ENCODE peak calls at places on chromosomes 5 and 9, in eight cellular contexts. One of them, this sample, is unnamed.

GRCh38 chr9:133973791-133974630 is 18.1 kb downstream of the VAV2 start:
- DNase-seq in amniotic stem cell: no peak
- DNase-seq in activated CD4-positive, alpha-beta T cell treated with anti-CD3 and anti-CD28 coated beads, Interleukin-2, amount 50 U/mL, for 1 hour: no peak
- DNase-seq in stimulated activated naive B cell treated with anti-CD40 and anti-IgM and Interleukin-4, amounts not matched to agents 10 μg/mL and 1 μg/mL and 100 μg/mL, for 72 hours: no peak
- DNase-seq in frontal cortex: no peak
- DNase-seq in activated naive CD4-positive, alpha-beta T cell treated with anti-CD3 and anti-CD28 coated beads for 36 hours: no peak
- DNase-seq in NCI-H1417: no peak
- DNase-seq in HTR-8/SVneo: no peak
- DNase-seq in this sample: no peak

GRCh38 chr9:133285252-133285775 is 10.3 kb upstream of the ABO start:
- DNase-seq in amniotic stem cell: no peak
- DNase-seq in activated CD4-positive, alpha-beta T cell treated with anti-CD3 and anti-CD28 coated beads, Interleukin-2, amount 50 U/mL, for 1 hour: no peak
- DNase-seq in activated naive CD4-positive, alpha-beta T cell treated with anti-CD3 and anti-CD28 coated beads for 36 hours: no peak
- DNase-seq in frontal cortex: no peak
- DNase-seq in HTR-8/SVneo: no peak
- DNase-seq in stimulated activated naive B cell treated with anti-CD40 and anti-IgM and Interleukin-4, amounts not matched to agents 10 μg/mL and 1 μg/mL and 100 μg/mL, for 72 hours: no peak
- DNase-seq in NCI-H1417: no peak
- DNase-seq in this sample: no peak

GRCh38 chr5:148172377-148172776 is 4.0 kb downstream of the SPINK14 start:
- DNase-seq in amniotic stem cell: no peak
- DNase-seq in NCI-H1417: no peak
- DNase-seq in activated CD4-positive, alpha-beta T cell treated with anti-CD3 and anti-CD28 coated beads, Interleukin-2, amount 50 U/mL, for 1 hour: no peak
- DNase-seq in frontal cortex: no peak
- DNase-seq in stimulated activated naive B cell treated with anti-CD40 and anti-IgM and Interleukin-4, amounts not matched to agents 10 μg/mL and 1 μg/mL and 100 μg/mL, for 72 hours: no peak
- DNase-seq in HTR-8/SVneo: no peak
- DNase-seq in activated naive CD4-positive, alpha-beta T cell treated with anti-CD3 and anti-CD28 coated beads for 36 hours: no peak
- DNase-seq in this sample: no peak

GRCh38 chr5:160643588-160643987 is 208.4 kb downstream of the ATP10B start:
- DNase-seq in amniotic stem cell: no peak
- DNase-seq in stimulated activated naive B cell treated with anti-CD40 and anti-IgM and Interleukin-4, amounts not matched to agents 10 μg/mL and 1 μg/mL and 100 μg/mL, for 72 hours: no peak
- DNase-seq in activated naive CD4-positive, alpha-beta T cell treated with anti-CD3 and anti-CD28 coated beads for 36 hours: no peak
- DNase-seq in frontal cortex: no peak
- DNase-seq in NCI-H1417: no peak
- DNase-seq in activated CD4-positive, alpha-beta T cell treated with anti-CD3 and anti-CD28 coated beads, Interleukin-2, amount 50 U/mL, for 1 hour: no peak
- DNase-seq in HTR-8/SVneo: no peak
- DNase-seq in this sample: no peak

GRCh38 chr5:146909496-146910068 is 31.0 kb upstream of the PPP2R2B start:
- DNase-seq in amniotic stem cell: no peak
- DNase-seq in activated CD4-positive, alpha-beta T cell treated with anti-CD3 and anti-CD28 coated beads, Interleukin-2, amount 50 U/mL, for 1 hour: no peak
- DNase-seq in HTR-8/SVneo: no peak
- DNase-seq in activated naive CD4-positive, alpha-beta T cell treated with anti-CD3 and anti-CD28 coated beads for 36 hours: no peak
- DNase-seq in frontal cortex: no peak
- DNase-seq in stimulated activated naive B cell treated with anti-CD40 and anti-IgM and Interleukin-4, amounts not matched to agents 10 μg/mL and 1 μg/mL and 100 μg/mL, for 72 hours: no peak
- DNase-seq in NCI-H1417: no peak
- DNase-seq in this sample: no peak

GRCh38 chr5:163408311-163408923 is 29.0 kb upstream of the CCNG1 start:
- DNase-seq in amniotic stem cell: no peak
- DNase-seq in frontal cortex: peak; percentile 26
- DNase-seq in activated naive CD4-positive, alpha-beta T cell treated with anti-CD3 and anti-CD28 coated beads for 36 hours: peak; percentile 65
- DNase-seq in activated CD4-positive, alpha-beta T cell treated with anti-CD3 and anti-CD28 coated beads, Interleukin-2, amount 50 U/mL, for 1 hour: peak; percentile 51
- DNase-seq in HTR-8/SVneo: peak; percentile 52
- DNase-seq in NCI-H1417: peak; percentile 32
- DNase-seq in stimulated activated naive B cell treated with anti-CD40 and anti-IgM and Interleukin-4, amounts not matched to agents 10 μg/mL and 1 μg/mL and 100 μg/mL, for 72 hours: peak; percentile 31
- DNase-seq in this sample: peak; percentile 88

GRCh38 chr5:137751869-137752491 is 2.2 kb downstream of the HNRNPA0 start:
- DNase-seq in activated naive CD4-positive, alpha-beta T cell treated with anti-CD3 and anti-CD28 coated beads for 36 hours: no peak
- DNase-seq in NCI-H1417: peak; percentile 48
- DNase-seq in frontal cortex: peak; percentile 29
- DNase-seq in activated CD4-positive, alpha-beta T cell treated with anti-CD3 and anti-CD28 coated beads, Interleukin-2, amount 50 U/mL, for 1 hour: no peak
- DNase-seq in HTR-8/SVneo: no peak
- DNase-seq in stimulated activated naive B cell treated with anti-CD40 and anti-IgM and Interleukin-4, amounts not matched to agents 10 μg/mL and 1 μg/mL and 100 μg/mL, for 72 hours: no peak
- DNase-seq in amniotic stem cell: peak; percentile 44
- DNase-seq in this sample: peak; percentile 89

GRCh38 chr5:109256486-109256885 is 153.3 kb downstream of the PJA2 start:
- DNase-seq in frontal cortex: no peak
- DNase-seq in NCI-H1417: no peak
- DNase-seq in stimulated activated naive B cell treated with anti-CD40 and anti-IgM and Interleukin-4, amounts not matched to agents 10 μg/mL and 1 μg/mL and 100 μg/mL, for 72 hours: no peak
- DNase-seq in HTR-8/SVneo: no peak
- DNase-seq in activated CD4-positive, alpha-beta T cell treated with anti-CD3 and anti-CD28 coated beads, Interleukin-2, amount 50 U/mL, for 1 hour: no peak
- DNase-seq in amniotic stem cell: no peak
- DNase-seq in activated naive CD4-positive, alpha-beta T cell treated with anti-CD3 and anti-CD28 coated beads for 36 hours: no peak
- DNase-seq in this sample: no peak

GRCh38 chr5:5335708-5336211 is 86.7 kb upstream of the ICE1 start:
- DNase-seq in activated CD4-positive, alpha-beta T cell treated with anti-CD3 and anti-CD28 coated beads, Interleukin-2, amount 50 U/mL, for 1 hour: no peak
- DNase-seq in HTR-8/SVneo: peak; percentile 67
- DNase-seq in NCI-H1417: no peak
- DNase-seq in frontal cortex: no peak
- DNase-seq in amniotic stem cell: no peak
- DNase-seq in stimulated activated naive B cell treated with anti-CD40 and anti-IgM and Interleukin-4, amounts not matched to agents 10 μg/mL and 1 μg/mL and 100 μg/mL, for 72 hours: no peak
- DNase-seq in activated naive CD4-positive, alpha-beta T cell treated with anti-CD3 and anti-CD28 coated beads for 36 hours: no peak
- DNase-seq in this sample: peak; percentile 24

GRCh38 chr5:126403156-126403555 is 20.1 kb upstream of the GRAMD2B start:
- DNase-seq in activated CD4-positive, alpha-beta T cell treated with anti-CD3 and anti-CD28 coated beads, Interleukin-2, amount 50 U/mL, for 1 hour: no peak
- DNase-seq in NCI-H1417: no peak
- DNase-seq in frontal cortex: no peak
- DNase-seq in activated naive CD4-positive, alpha-beta T cell treated with anti-CD3 and anti-CD28 coated beads for 36 hours: no peak
- DNase-seq in stimulated activated naive B cell treated with anti-CD40 and anti-IgM and Interleukin-4, amounts not matched to agents 10 μg/mL and 1 μg/mL and 100 μg/mL, for 72 hours: no peak
- DNase-seq in amniotic stem cell: no peak
- DNase-seq in HTR-8/SVneo: no peak
- DNase-seq in this sample: peak; percentile 54

GRCh38 chr5:57825026-57825683 is 342.5 kb upstream of the ACTBL2 start:
- DNase-seq in activated CD4-positive, alpha-beta T cell treated with anti-CD3 and anti-CD28 coated beads, Interleukin-2, amount 50 U/mL, for 1 hour: no peak
- DNase-seq in activated naive CD4-positive, alpha-beta T cell treated with anti-CD3 and anti-CD28 coated beads for 36 hours: no peak
- DNase-seq in HTR-8/SVneo: peak; percentile 54
- DNase-seq in amniotic stem cell: peak; percentile 45
- DNase-seq in stimulated activated naive B cell treated with anti-CD40 and anti-IgM and Interleukin-4, amounts not matched to agents 10 μg/mL and 1 μg/mL and 100 μg/mL, for 72 hours: no peak
- DNase-seq in NCI-H1417: no peak
- DNase-seq in frontal cortex: no peak
- DNase-seq in this sample: peak; percentile 76

GRCh38 chr9:82939451-82939850 is 123.5 kb downstream of the RASEF start:
- DNase-seq in HTR-8/SVneo: no peak
- DNase-seq in activated CD4-positive, alpha-beta T cell treated with anti-CD3 and anti-CD28 coated beads, Interleukin-2, amount 50 U/mL, for 1 hour: no peak
- DNase-seq in NCI-H1417: no peak
- DNase-seq in stimulated activated naive B cell treated with anti-CD40 and anti-IgM and Interleukin-4, amounts not matched to agents 10 μg/mL and 1 μg/mL and 100 μg/mL, for 72 hours: no peak
- DNase-seq in activated naive CD4-positive, alpha-beta T cell treated with anti-CD3 and anti-CD28 coated beads for 36 hours: no peak
- DNase-seq in frontal cortex: no peak
- DNase-seq in amniotic stem cell: no peak
- DNase-seq in this sample: no peak

GRCh38 chr5:139577689-139578347 is 16.7 kb downstream of the UBE2D2 start:
- DNase-seq in frontal cortex: no peak
- DNase-seq in amniotic stem cell: no peak
- DNase-seq in stimulated activated naive B cell treated with anti-CD40 and anti-IgM and Interleukin-4, amounts not matched to agents 10 μg/mL and 1 μg/mL and 100 μg/mL, for 72 hours: no peak
- DNase-seq in NCI-H1417: no peak
- DNase-seq in activated CD4-positive, alpha-beta T cell treated with anti-CD3 and anti-CD28 coated beads, Interleukin-2, amount 50 U/mL, for 1 hour: no peak
- DNase-seq in activated naive CD4-positive, alpha-beta T cell treated with anti-CD3 and anti-CD28 coated beads for 36 hours: no peak
- DNase-seq in HTR-8/SVneo: no peak
- DNase-seq in this sample: no peak

GRCh38 chr9:15512204-15512603 is 1.4 kb upstream of the PSIP1 start:
- DNase-seq in amniotic stem cell: no peak
- DNase-seq in frontal cortex: no peak
- DNase-seq in NCI-H1417: no peak
- DNase-seq in stimulated activated naive B cell treated with anti-CD40 and anti-IgM and Interleukin-4, amounts not matched to agents 10 μg/mL and 1 μg/mL and 100 μg/mL, for 72 hours: no peak
- DNase-seq in activated naive CD4-positive, alpha-beta T cell treated with anti-CD3 and anti-CD28 coated beads for 36 hours: no peak
- DNase-seq in HTR-8/SVneo: no peak
- DNase-seq in activated CD4-positive, alpha-beta T cell treated with anti-CD3 and anti-CD28 coated beads, Interleukin-2, amount 50 U/mL, for 1 hour: no peak
- DNase-seq in this sample: no peak

GRCh38 chr9:130333041-130334040 is 67.8 kb downstream of the HMCN2 start:
- DNase-seq in activated naive CD4-positive, alpha-beta T cell treated with anti-CD3 and anti-CD28 coated beads for 36 hours: no peak
- DNase-seq in frontal cortex: no peak
- DNase-seq in HTR-8/SVneo: no peak
- DNase-seq in activated CD4-positive, alpha-beta T cell treated with anti-CD3 and anti-CD28 coated beads, Interleukin-2, amount 50 U/mL, for 1 hour: no peak
- DNase-seq in amniotic stem cell: no peak
- DNase-seq in stimulated activated naive B cell treated with anti-CD40 and anti-IgM and Interleukin-4, amounts not matched to agents 10 μg/mL and 1 μg/mL and 100 μg/mL, for 72 hours: no peak
- DNase-seq in NCI-H1417: no peak
- DNase-seq in this sample: no peak

GRCh38 chr9:101601904-101602765 is 7.4 kb upstream of the PPP3R2 start:
- DNase-seq in activated CD4-positive, alpha-beta T cell treated with anti-CD3 and anti-CD28 coated beads, Interleukin-2, amount 50 U/mL, for 1 hour: no peak
- DNase-seq in activated naive CD4-positive, alpha-beta T cell treated with anti-CD3 and anti-CD28 coated beads for 36 hours: peak; percentile 19
- DNase-seq in frontal cortex: no peak
- DNase-seq in stimulated activated naive B cell treated with anti-CD40 and anti-IgM and Interleukin-4, amounts not matched to agents 10 μg/mL and 1 μg/mL and 100 μg/mL, for 72 hours: no peak
- DNase-seq in HTR-8/SVneo: peak; percentile 46
- DNase-seq in amniotic stem cell: no peak
- DNase-seq in NCI-H1417: peak; percentile 38
- DNase-seq in this sample: peak; percentile 69

GRCh38 chr5:141878186-141878770 is at the start of gene PCDH1:
- DNase-seq in activated CD4-positive, alpha-beta T cell treated with anti-CD3 and anti-CD28 coated beads, Interleukin-2, amount 50 U/mL, for 1 hour: peak; percentile 22
- DNase-seq in stimulated activated naive B cell treated with anti-CD40 and anti-IgM and Interleukin-4, amounts not matched to agents 10 μg/mL and 1 μg/mL and 100 μg/mL, for 72 hours: no peak
- DNase-seq in frontal cortex: peak; percentile 83
- DNase-seq in amniotic stem cell: no peak
- DNase-seq in activated naive CD4-positive, alpha-beta T cell treated with anti-CD3 and anti-CD28 coated beads for 36 hours: peak; percentile 16
- DNase-seq in NCI-H1417: peak; percentile 61
- DNase-seq in HTR-8/SVneo: no peak
- DNase-seq in this sample: peak; percentile 50

GRCh38 chr5:41908374-41909079 is 4.4 kb downstream of the RIMOC1 start:
- DNase-seq in NCI-H1417: no peak
- DNase-seq in amniotic stem cell: no peak
- DNase-seq in activated naive CD4-positive, alpha-beta T cell treated with anti-CD3 and anti-CD28 coated beads for 36 hours: no peak
- DNase-seq in frontal cortex: no peak
- DNase-seq in activated CD4-positive, alpha-beta T cell treated with anti-CD3 and anti-CD28 coated beads, Interleukin-2, amount 50 U/mL, for 1 hour: no peak
- DNase-seq in stimulated activated naive B cell treated with anti-CD40 and anti-IgM and Interleukin-4, amounts not matched to agents 10 μg/mL and 1 μg/mL and 100 μg/mL, for 72 hours: no peak
- DNase-seq in HTR-8/SVneo: no peak
- DNase-seq in this sample: peak; percentile 31

GRCh38 chr9:100602302-100602930 is 24.5 kb downstream of the CAVIN4 start:
- DNase-seq in activated CD4-positive, alpha-beta T cell treated with anti-CD3 and anti-CD28 coated beads, Interleukin-2, amount 50 U/mL, for 1 hour: no peak
- DNase-seq in amniotic stem cell: no peak
- DNase-seq in activated naive CD4-positive, alpha-beta T cell treated with anti-CD3 and anti-CD28 coated beads for 36 hours: peak; percentile 17
- DNase-seq in stimulated activated naive B cell treated with anti-CD40 and anti-IgM and Interleukin-4, amounts not matched to agents 10 μg/mL and 1 μg/mL and 100 μg/mL, for 72 hours: no peak
- DNase-seq in frontal cortex: peak; percentile 20
- DNase-seq in HTR-8/SVneo: peak; percentile 20
- DNase-seq in NCI-H1417: peak; percentile 70
- DNase-seq in this sample: peak; percentile 62

GRCh38 chr5:74767579-74767913 is 497 bp downstream of the NSA2 start:
- DNase-seq in frontal cortex: no peak
- DNase-seq in stimulated activated naive B cell treated with anti-CD40 and anti-IgM and Interleukin-4, amounts not matched to agents 10 μg/mL and 1 μg/mL and 100 μg/mL, for 72 hours: no peak
- DNase-seq in activated naive CD4-positive, alpha-beta T cell treated with anti-CD3 and anti-CD28 coated beads for 36 hours: peak; percentile 10
- DNase-seq in HTR-8/SVneo: peak; percentile 22
- DNase-seq in activated CD4-positive, alpha-beta T cell treated with anti-CD3 and anti-CD28 coated beads, Interleukin-2, amount 50 U/mL, for 1 hour: no peak
- DNase-seq in amniotic stem cell: peak; percentile 13
- DNase-seq in NCI-H1417: no peak
- DNase-seq in this sample: peak; percentile 61

GRCh38 chr5:139699352-139699751 is 51.2 kb downstream of the CXXC5 start:
- DNase-seq in activated naive CD4-positive, alpha-beta T cell treated with anti-CD3 and anti-CD28 coated beads for 36 hours: no peak
- DNase-seq in activated CD4-positive, alpha-beta T cell treated with anti-CD3 and anti-CD28 coated beads, Interleukin-2, amount 50 U/mL, for 1 hour: no peak
- DNase-seq in stimulated activated naive B cell treated with anti-CD40 and anti-IgM and Interleukin-4, amounts not matched to agents 10 μg/mL and 1 μg/mL and 100 μg/mL, for 72 hours: no peak
- DNase-seq in NCI-H1417: no peak
- DNase-seq in frontal cortex: no peak
- DNase-seq in HTR-8/SVneo: no peak
- DNase-seq in amniotic stem cell: no peak
- DNase-seq in this sample: no peak

GRCh38 chr9:24498632-24499031 is 47.1 kb downstream of the IZUMO3 start:
- DNase-seq in activated naive CD4-positive, alpha-beta T cell treated with anti-CD3 and anti-CD28 coated beads for 36 hours: no peak
- DNase-seq in HTR-8/SVneo: no peak
- DNase-seq in NCI-H1417: no peak
- DNase-seq in activated CD4-positive, alpha-beta T cell treated with anti-CD3 and anti-CD28 coated beads, Interleukin-2, amount 50 U/mL, for 1 hour: no peak
- DNase-seq in stimulated activated naive B cell treated with anti-CD40 and anti-IgM and Interleukin-4, amounts not matched to agents 10 μg/mL and 1 μg/mL and 100 μg/mL, for 72 hours: no peak
- DNase-seq in amniotic stem cell: no peak
- DNase-seq in frontal cortex: no peak
- DNase-seq in this sample: no peak

GRCh38 chr5:103452666-103453065 is 109.9 kb downstream of the NUDT12 start:
- DNase-seq in activated naive CD4-positive, alpha-beta T cell treated with anti-CD3 and anti-CD28 coated beads for 36 hours: no peak
- DNase-seq in amniotic stem cell: no peak
- DNase-seq in stimulated activated naive B cell treated with anti-CD40 and anti-IgM and Interleukin-4, amounts not matched to agents 10 μg/mL and 1 μg/mL and 100 μg/mL, for 72 hours: no peak
- DNase-seq in HTR-8/SVneo: no peak
- DNase-seq in activated CD4-positive, alpha-beta T cell treated with anti-CD3 and anti-CD28 coated beads, Interleukin-2, amount 50 U/mL, for 1 hour: no peak
- DNase-seq in NCI-H1417: no peak
- DNase-seq in frontal cortex: no peak
- DNase-seq in this sample: peak; percentile 39

GRCh38 chr5:151740336-151740942 is 18.0 kb downstream of the ATOX1 start:
- DNase-seq in activated CD4-positive, alpha-beta T cell treated with anti-CD3 and anti-CD28 coated beads, Interleukin-2, amount 50 U/mL, for 1 hour: peak; percentile 36
- DNase-seq in HTR-8/SVneo: peak; percentile 78
- DNase-seq in frontal cortex: no peak
- DNase-seq in stimulated activated naive B cell treated with anti-CD40 and anti-IgM and Interleukin-4, amounts not matched to agents 10 μg/mL and 1 μg/mL and 100 μg/mL, for 72 hours: no peak
- DNase-seq in amniotic stem cell: peak; percentile 87
- DNase-seq in activated naive CD4-positive, alpha-beta T cell treated with anti-CD3 and anti-CD28 coated beads for 36 hours: peak; percentile 64
- DNase-seq in NCI-H1417: peak; percentile 24
- DNase-seq in this sample: peak; percentile 94

GRCh38 chr5:38468978-38469706 is 87.3 kb downstream of the LIFR start:
- DNase-seq in activated CD4-positive, alpha-beta T cell treated with anti-CD3 and anti-CD28 coated beads, Interleukin-2, amount 50 U/mL, for 1 hour: no peak
- DNase-seq in NCI-H1417: no peak
- DNase-seq in amniotic stem cell: no peak
- DNase-seq in frontal cortex: no peak
- DNase-seq in activated naive CD4-positive, alpha-beta T cell treated with anti-CD3 and anti-CD28 coated beads for 36 hours: no peak
- DNase-seq in HTR-8/SVneo: no peak
- DNase-seq in stimulated activated naive B cell treated with anti-CD40 and anti-IgM and Interleukin-4, amounts not matched to agents 10 μg/mL and 1 μg/mL and 100 μg/mL, for 72 hours: no peak
- DNase-seq in this sample: peak; percentile 68

GRCh38 chr5:148230240-148230639 is 8.1 kb upstream of the MARCOL start:
- DNase-seq in NCI-H1417: no peak
- DNase-seq in HTR-8/SVneo: no peak
- DNase-seq in activated naive CD4-positive, alpha-beta T cell treated with anti-CD3 and anti-CD28 coated beads for 36 hours: no peak
- DNase-seq in activated CD4-positive, alpha-beta T cell treated with anti-CD3 and anti-CD28 coated beads, Interleukin-2, amount 50 U/mL, for 1 hour: no peak
- DNase-seq in amniotic stem cell: no peak
- DNase-seq in frontal cortex: no peak
- DNase-seq in stimulated activated naive B cell treated with anti-CD40 and anti-IgM and Interleukin-4, amounts not matched to agents 10 μg/mL and 1 μg/mL and 100 μg/mL, for 72 hours: no peak
- DNase-seq in this sample: no peak

GRCh38 chr5:158642852-158643251 is 456.9 kb downstream of the EBF1 start:
- DNase-seq in frontal cortex: no peak
- DNase-seq in amniotic stem cell: no peak
- DNase-seq in HTR-8/SVneo: no peak
- DNase-seq in activated naive CD4-positive, alpha-beta T cell treated with anti-CD3 and anti-CD28 coated beads for 36 hours: no peak
- DNase-seq in NCI-H1417: no peak
- DNase-seq in stimulated activated naive B cell treated with anti-CD40 and anti-IgM and Interleukin-4, amounts not matched to agents 10 μg/mL and 1 μg/mL and 100 μg/mL, for 72 hours: no peak
- DNase-seq in activated CD4-positive, alpha-beta T cell treated with anti-CD3 and anti-CD28 coated beads, Interleukin-2, amount 50 U/mL, for 1 hour: no peak
- DNase-seq in this sample: no peak

GRCh38 chr9:100724932-100725331 is 147.1 kb downstream of the CAVIN4 start:
- DNase-seq in NCI-H1417: no peak
- DNase-seq in amniotic stem cell: no peak
- DNase-seq in frontal cortex: no peak
- DNase-seq in activated naive CD4-positive, alpha-beta T cell treated with anti-CD3 and anti-CD28 coated beads for 36 hours: no peak
- DNase-seq in stimulated activated naive B cell treated with anti-CD40 and anti-IgM and Interleukin-4, amounts not matched to agents 10 μg/mL and 1 μg/mL and 100 μg/mL, for 72 hours: no peak
- DNase-seq in HTR-8/SVneo: no peak
- DNase-seq in activated CD4-positive, alpha-beta T cell treated with anti-CD3 and anti-CD28 coated beads, Interleukin-2, amount 50 U/mL, for 1 hour: no peak
- DNase-seq in this sample: no peak

GRCh38 chr5:98372351-98372750 is 401.1 kb upstream of the RGMB start:
- DNase-seq in amniotic stem cell: no peak
- DNase-seq in NCI-H1417: no peak
- DNase-seq in HTR-8/SVneo: no peak
- DNase-seq in activated naive CD4-positive, alpha-beta T cell treated with anti-CD3 and anti-CD28 coated beads for 36 hours: no peak
- DNase-seq in frontal cortex: no peak
- DNase-seq in stimulated activated naive B cell treated with anti-CD40 and anti-IgM and Interleukin-4, amounts not matched to agents 10 μg/mL and 1 μg/mL and 100 μg/mL, for 72 hours: no peak
- DNase-seq in activated CD4-positive, alpha-beta T cell treated with anti-CD3 and anti-CD28 coated beads, Interleukin-2, amount 50 U/mL, for 1 hour: no peak
- DNase-seq in this sample: peak; percentile 21

GRCh38 chr5:169631360-169631759 is 5.7 kb upstream of the DOCK2 start:
- DNase-seq in stimulated activated naive B cell treated with anti-CD40 and anti-IgM and Interleukin-4, amounts not matched to agents 10 μg/mL and 1 μg/mL and 100 μg/mL, for 72 hours: no peak
- DNase-seq in activated naive CD4-positive, alpha-beta T cell treated with anti-CD3 and anti-CD28 coated beads for 36 hours: no peak
- DNase-seq in frontal cortex: no peak
- DNase-seq in activated CD4-positive, alpha-beta T cell treated with anti-CD3 and anti-CD28 coated beads, Interleukin-2, amount 50 U/mL, for 1 hour: no peak
- DNase-seq in NCI-H1417: no peak
- DNase-seq in HTR-8/SVneo: no peak
- DNase-seq in amniotic stem cell: no peak
- DNase-seq in this sample: peak; percentile 90

GRCh38 chr9:95822583-95823431 is 52.7 kb upstream of the ERCC6L2 start:
- DNase-seq in HTR-8/SVneo: peak; percentile 61
- DNase-seq in stimulated activated naive B cell treated with anti-CD40 and anti-IgM and Interleukin-4, amounts not matched to agents 10 μg/mL and 1 μg/mL and 100 μg/mL, for 72 hours: peak; percentile 63
- DNase-seq in activated CD4-positive, alpha-beta T cell treated with anti-CD3 and anti-CD28 coated beads, Interleukin-2, amount 50 U/mL, for 1 hour: no peak
- DNase-seq in frontal cortex: no peak
- DNase-seq in amniotic stem cell: peak; percentile 40
- DNase-seq in activated naive CD4-positive, alpha-beta T cell treated with anti-CD3 and anti-CD28 coated beads for 36 hours: peak; percentile 58
- DNase-seq in NCI-H1417: no peak
- DNase-seq in this sample: peak; percentile 85

GRCh38 chr9:20447291-20447690 is 175.0 kb downstream of the MLLT3 start:
- DNase-seq in NCI-H1417: no peak
- DNase-seq in activated naive CD4-positive, alpha-beta T cell treated with anti-CD3 and anti-CD28 coated beads for 36 hours: no peak
- DNase-seq in HTR-8/SVneo: no peak
- DNase-seq in stimulated activated naive B cell treated with anti-CD40 and anti-IgM and Interleukin-4, amounts not matched to agents 10 μg/mL and 1 μg/mL and 100 μg/mL, for 72 hours: no peak
- DNase-seq in frontal cortex: no peak
- DNase-seq in amniotic stem cell: no peak
- DNase-seq in activated CD4-positive, alpha-beta T cell treated with anti-CD3 and anti-CD28 coated beads, Interleukin-2, amount 50 U/mL, for 1 hour: no peak
- DNase-seq in this sample: no peak

GRCh38 chr9:116494815-116495634 is 192.1 kb upstream of the TRIM32 start:
- DNase-seq in activated naive CD4-positive, alpha-beta T cell treated with anti-CD3 and anti-CD28 coated beads for 36 hours: peak; percentile 58
- DNase-seq in NCI-H1417: peak; percentile 1
- DNase-seq in HTR-8/SVneo: no peak
- DNase-seq in activated CD4-positive, alpha-beta T cell treated with anti-CD3 and anti-CD28 coated beads, Interleukin-2, amount 50 U/mL, for 1 hour: no peak
- DNase-seq in frontal cortex: no peak
- DNase-seq in amniotic stem cell: no peak
- DNase-seq in stimulated activated naive B cell treated with anti-CD40 and anti-IgM and Interleukin-4, amounts not matched to agents 10 μg/mL and 1 μg/mL and 100 μg/mL, for 72 hours: no peak
- DNase-seq in this sample: peak; percentile 29

GRCh38 chr5:139495644-139496435 is 13.3 kb upstream of the STING1 start:
- DNase-seq in stimulated activated naive B cell treated with anti-CD40 and anti-IgM and Interleukin-4, amounts not matched to agents 10 μg/mL and 1 μg/mL and 100 μg/mL, for 72 hours: no peak
- DNase-seq in NCI-H1417: no peak
- DNase-seq in HTR-8/SVneo: no peak
- DNase-seq in activated CD4-positive, alpha-beta T cell treated with anti-CD3 and anti-CD28 coated beads, Interleukin-2, amount 50 U/mL, for 1 hour: no peak
- DNase-seq in amniotic stem cell: no peak
- DNase-seq in frontal cortex: no peak
- DNase-seq in activated naive CD4-positive, alpha-beta T cell treated with anti-CD3 and anti-CD28 coated beads for 36 hours: peak; percentile 46
- DNase-seq in this sample: peak; percentile 58

This sample was measured in cardiac fibroblast.